ENCODE peak calls at places on chromosome 12, in six cellular contexts. I is astrocyte of the cerebellum, W is A549, D is MM.1S, P is colonic mucosa, X is HCT116. Z is an unnamed sample.

GRCh38 chr12:28108599-28108998 is 81.7 kb upstream of the CCDC91 start:
- DNase-seq in W (no peak), I (no peak), D (peak), P (no peak), X (no peak), Z (no peak)

GRCh38 chr12:45348986-45349385 is 133.1 kb downstream of the ANO6 start:
- DNase-seq in W (no peak), I (no peak), X (no peak), P (no peak), D (no peak), Z (no peak)

GRCh38 chr12:82797480-82797879 is 110.8 kb downstream of the TMTC2 start:
- DNase-seq in D (no peak), X (no peak), W (no peak), I (no peak), P (no peak), Z (no peak)

GRCh38 chr12:50246873-50247612 is 36.3 kb downstream of the LIMA1 start:
- DNase-seq in W (peak), D (no peak), I (peak), P (peak), X (peak), Z (no peak)

GRCh38 chr12:102816816-102817434 is 100.1 kb downstream of the PAH start:
- DNase-seq in I (no peak), W (peak), D (peak), P (no peak), X (peak), Z (no peak)

GRCh38 chr12:125902991-125903390 is 837.8 kb downstream of the AACS start:
- DNase-seq in W (no peak), P (no peak), I (no peak), D (no peak), X (no peak), Z (no peak)

GRCh38 chr12:53219956-53220856 is 11.8 kb downstream of the RARG start:
- DNase-seq in I (no peak), W (peak), D (peak), X (peak), P (peak), Z (no peak)

GRCh38 chr12:102675672-102676071 is 195.3 kb upstream of the IGF1 start:
- DNase-seq in X (no peak), W (no peak), D (no peak), P (no peak), I (peak), Z (no peak)

GRCh38 chr12:1935242-1935641 is 16.8 kb upstream of the CACNA2D4 start:
- DNase-seq in P (peak), X (no peak), I (no peak), D (no peak), W (no peak), Z (no peak)

GRCh38 chr12:78473136-78473535 is 391.4 kb upstream of the SYT1 start:
- DNase-seq in P (no peak), W (no peak), I (peak), X (no peak), D (no peak), Z (no peak)

GRCh38 chr12:129903092-129903945 is 506 bp downstream of the TMEM132D start:
- DNase-seq in D (no peak), W (no peak), I (no peak), P (no peak), X (no peak), Z (no peak)

GRCh38 chr12:49293056-49293956 is 1.6 kb upstream of the PRPH start:
- DNase-seq in X (no peak), P (peak), I (no peak), D (no peak), W (no peak), Z (no peak)

GRCh38 chr12:56160160-56160763 is 2.1 kb downstream of the MYL6 start:
- DNase-seq in P (no peak), I (no peak), D (no peak), X (no peak), W (no peak), Z (peak)

GRCh38 chr12:29893002-29893401 is 109.3 kb upstream of the TMTC1 start:
- DNase-seq in W (no peak), I (no peak), X (no peak), D (no peak), P (no peak), Z (no peak)

GRCh38 chr12:29901585-29901984 is 117.8 kb upstream of the TMTC1 start:
- DNase-seq in I (no peak), W (no peak), D (no peak), P (no peak), X (no peak), Z (no peak)

GRCh38 chr12:29899212-29899931 is 115.6 kb upstream of the TMTC1 start:
- DNase-seq in I (no peak), D (no peak), W (no peak), P (no peak), X (no peak), Z (no peak)

GRCh38 chr12:29891792-29892191 is 108.0 kb upstream of the TMTC1 start:
- DNase-seq in D (no peak), P (no peak), I (no peak), W (no peak), X (no peak), Z (no peak)

GRCh38 chr12:29895966-29896365 is 112.2 kb upstream of the TMTC1 start:
- DNase-seq in P (no peak), D (no peak), I (no peak), X (no peak), W (no peak), Z (no peak)
- TF ChIP-seq CTCF in P (no peak), D (no peak), I (no peak), X (no peak), W (no peak), Z (no peak)

DNA sequence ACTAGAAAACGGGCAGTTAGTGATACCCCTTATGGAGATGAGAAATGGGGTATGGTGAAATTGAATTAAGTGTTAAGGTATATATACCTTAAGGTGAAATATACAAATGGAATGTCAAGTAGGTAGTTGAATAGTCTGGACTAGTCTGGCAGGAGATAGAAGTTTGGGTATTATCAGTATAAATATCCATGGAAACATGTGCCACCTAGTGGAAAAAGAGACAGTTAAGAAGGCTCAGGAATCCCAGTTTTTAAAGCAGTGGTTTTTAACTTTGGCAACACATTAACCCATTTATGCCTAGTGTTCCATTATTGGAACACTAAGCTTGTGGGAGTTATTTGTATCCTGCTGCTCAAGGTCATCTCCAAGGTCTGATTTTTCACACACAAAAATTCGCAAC is 38.6 kb upstream of the TPH2 start:
- DNase-seq in P (no peak), W (peak), I (no peak), D (no peak), X (no peak), Z (no peak)
- TF ChIP-seq CTCF in P (no peak), W (peak), I (no peak), D (no peak), X (no peak), Z (peak)

GRCh38 chr12:29671742-29672141 is 112.0 kb downstream of the TMTC1 start:
- DNase-seq in I (no peak), P (no peak), W (no peak), D (no peak), X (no peak), Z (no peak)

GRCh38 chr12:29672580-29672979 is 111.2 kb downstream of the TMTC1 start:
- DNase-seq in P (no peak), I (no peak), D (no peak), X (no peak), W (no peak), Z (no peak)

GRCh38 chr12:29662737-29663323 is 120.9 kb downstream of the TMTC1 start:
- DNase-seq in I (peak), D (no peak), P (no peak), W (no peak), X (no peak), Z (no peak)

GRCh38 chr12:29665107-29665506 is 118.6 kb downstream of the TMTC1 start:
- DNase-seq in X (no peak), D (no peak), P (no peak), I (no peak), W (no peak), Z (no peak)

DNA sequence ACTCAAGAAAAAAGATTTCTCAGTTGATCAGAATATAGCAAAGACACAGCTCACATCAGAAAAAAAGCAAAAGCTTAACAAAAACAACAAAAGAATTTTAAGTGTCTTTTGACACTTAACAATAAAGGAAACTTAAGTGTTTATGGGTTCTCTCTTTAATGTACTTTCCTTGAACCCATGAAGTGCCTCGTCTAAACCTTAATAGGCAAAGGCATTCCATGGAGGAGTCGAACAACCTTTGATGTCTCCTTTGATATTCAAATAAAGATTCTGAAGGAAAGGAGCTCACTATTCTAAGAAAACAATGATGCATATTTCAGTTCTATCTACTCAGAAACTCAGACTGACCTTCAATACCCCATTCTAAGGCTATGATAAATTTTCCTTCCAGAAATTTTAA is 116.7 kb downstream of the TMTC1 start:
- DNase-seq in X (no peak), D (no peak), I (no peak), P (no peak), W (no peak), Z (no peak)
- TF ChIP-seq CTCF in X (no peak), D (no peak), I (no peak), P (no peak), W (no peak), Z (no peak)

GRCh38 chr12:96063046-96063445 is 27.7 kb upstream of the LTA4H start:
- DNase-seq in D (peak), P (no peak), I (peak), W (peak), X (no peak), Z (no peak)
- TF ChIP-seq CTCF in D (peak), P (no peak), I (peak), W (peak), X (peak), Z (no peak)

GRCh38 chr12:88228720-88229119 is 86.6 kb downstream of the TMTC3 start:
- DNase-seq in W (no peak), D (no peak), P (no peak), I (no peak), X (no peak), Z (no peak)
- TF ChIP-seq CTCF in W (no peak), D (no peak), P (no peak), I (no peak), X (peak), Z (no peak)

GRCh38 chr12:92945659-92946220 is 16.6 kb upstream of the EEA1 start:
- DNase-seq in W (no peak), I (no peak), X (no peak), D (no peak), P (no peak), Z (no peak)

GRCh38 chr12:92938623-92939022 is 9.5 kb upstream of the EEA1 start:
- DNase-seq in P (no peak), D (no peak), X (no peak), W (no peak), I (no peak), Z (no peak)

GRCh38 chr12:92942905-92943304 is 13.8 kb upstream of the EEA1 start:
- DNase-seq in D (no peak), P (no peak), X (no peak), W (no peak), I (peak), Z (no peak)

GRCh38 chr12:92947589-92948215 is 18.6 kb upstream of the EEA1 start:
- DNase-seq in P (no peak), I (no peak), W (no peak), X (no peak), D (no peak), Z (no peak)

DNA sequence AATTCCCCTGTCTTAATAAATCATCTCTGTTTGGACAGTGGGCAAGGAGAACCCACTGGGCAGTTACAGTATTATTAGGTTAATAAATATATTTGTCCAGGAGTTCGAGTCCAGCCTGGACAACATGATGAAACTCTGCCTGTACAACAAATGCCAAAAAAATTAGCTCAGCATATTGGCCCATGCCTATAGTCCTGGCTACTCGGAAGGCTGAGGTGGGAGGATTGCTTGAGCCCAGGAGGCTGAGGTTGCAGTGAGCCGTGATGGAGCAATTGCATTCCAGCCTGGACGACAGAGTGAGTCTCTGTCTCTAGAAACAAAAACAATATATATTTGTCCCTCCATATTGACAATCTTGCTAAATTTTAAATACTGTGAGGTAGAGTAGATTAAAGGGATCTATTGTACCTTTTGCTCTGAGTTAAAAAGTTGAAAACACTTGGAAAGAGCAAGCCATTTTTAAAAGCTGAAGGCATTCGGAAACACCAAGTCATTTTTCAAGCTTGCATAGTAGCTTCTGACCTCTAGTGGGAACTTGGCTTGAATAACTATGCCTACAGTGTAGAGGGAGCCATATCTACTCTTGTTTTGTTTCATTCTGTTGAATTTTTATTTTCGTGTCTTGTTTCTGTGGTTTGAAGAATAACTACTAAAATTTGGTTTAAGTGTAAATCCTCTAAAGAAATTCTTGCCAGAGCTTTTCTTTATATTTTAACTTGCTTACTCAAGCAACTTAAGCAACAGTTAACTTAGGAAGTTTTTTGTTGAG is 14.6 kb upstream of the EEA1 start:
- DNase-seq in I (no peak), W (no peak), X (no peak), D (peak), P (no peak), Z (no peak)
- TF ChIP-seq CTCF in I (peak), W (peak), X (peak), D (peak), P (no peak), Z (no peak)

GRCh38 chr12:106303202-106303820 is 778 bp downstream of the TCP11L2 start:
- DNase-seq in I (no peak), X (no peak), D (peak), P (peak), W (peak), Z (peak)
- TF ChIP-seq CTCF in I (no peak), X (peak), D (peak), P (no peak), W (peak), Z (no peak)

GRCh38 chr12:119230804-119231203 is 52.1 kb downstream of the HSPB8 start:
- DNase-seq in D (no peak), I (no peak), W (no peak), P (no peak), X (no peak), Z (no peak)

GRCh38 chr12:119239040-119239439 is 60.3 kb downstream of the HSPB8 start:
- DNase-seq in I (no peak), P (no peak), W (no peak), X (no peak), D (no peak), Z (no peak)

GRCh38 chr12:119236372-119236771 is 57.6 kb downstream of the HSPB8 start:
- DNase-seq in I (no peak), X (no peak), P (no peak), W (no peak), D (no peak), Z (no peak)

GRCh38 chr12:119231774-119232173 is 53.0 kb downstream of the HSPB8 start:
- DNase-seq in X (no peak), I (no peak), W (no peak), D (no peak), P (no peak), Z (no peak)

GRCh38 chr12:119235352-119235751 is 56.6 kb downstream of the HSPB8 start:
- DNase-seq in W (peak), I (no peak), D (no peak), X (no peak), P (no peak), Z (peak)
- TF ChIP-seq CTCF in W (no peak), I (no peak), D (no peak), X (peak), P (no peak), Z (peak)

DNA sequence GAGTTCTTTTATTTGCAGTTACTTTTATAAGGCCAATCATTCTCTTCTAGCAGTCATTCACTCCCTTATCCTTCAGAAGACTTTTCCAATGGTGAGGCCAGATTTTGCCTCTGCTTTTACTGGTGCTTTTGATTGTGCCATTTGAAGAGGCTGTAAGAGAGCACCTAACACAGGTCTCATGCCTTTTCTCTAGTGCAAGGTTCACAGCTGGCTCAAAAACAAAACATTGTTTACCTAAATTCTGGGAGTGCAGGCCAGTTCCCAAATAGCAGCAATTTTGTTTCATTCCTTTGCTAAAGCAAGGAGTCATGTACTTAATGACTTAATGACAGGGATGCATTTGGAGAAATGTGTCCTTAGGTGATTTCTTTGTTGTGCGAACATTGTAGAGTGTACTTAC is 192.0 kb downstream of the SYT10 start:
- DNase-seq in X (no peak), D (no peak), W (no peak), I (no peak), P (no peak), Z (no peak)
- TF ChIP-seq CTCF in X (no peak), D (no peak), W (no peak), I (no peak), P (no peak), Z (no peak)

Z was measured in endothelial cell.